ENCODE peak calls at places on chromosomes 11 and 22, in six cellular contexts. One of them, this sample, is unnamed.

GRCh38 chr11:128563942-128564641 is 23.3 kb downstream of the ETS1 start:
- DNase-seq in chondrocyte: no peak
- DNase-seq in nephron progenitor cell: no peak
- DNase-seq in GM12865: no peak
- DNase-seq in right atrium auricular region: no peak
- DNase-seq in hepatic stellate cell: no peak
- DNase-seq in this sample: no peak

GRCh38 chr11:33025339-33025722 is 9.7 kb downstream of the DEPDC7 start:
- DNase-seq in right atrium auricular region: no peak
- DNase-seq in nephron progenitor cell: no peak
- DNase-seq in hepatic stellate cell: no peak
- DNase-seq in chondrocyte: no peak
- DNase-seq in GM12865: no peak
- DNase-seq in this sample: no peak

GRCh38 chr22:46538816-46539163 is 1.4 kb upstream of the CELSR1 start:
- DNase-seq in hepatic stellate cell: peak
- DNase-seq in chondrocyte: no peak
- DNase-seq in GM12865: no peak
- DNase-seq in right atrium auricular region: no peak
- DNase-seq in nephron progenitor cell: no peak
- DNase-seq in this sample: peak

GRCh38 chr22:41223535-41223934 is 17.2 kb downstream of the CHADL start:
- DNase-seq in hepatic stellate cell: no peak
- DNase-seq in nephron progenitor cell: no peak
- DNase-seq in GM12865: no peak
- DNase-seq in right atrium auricular region: no peak
- DNase-seq in chondrocyte: no peak
- DNase-seq in this sample: no peak

GRCh38 chr11:71558996-71559395 is 6.4 kb upstream of the KRTAP5-10 start:
- DNase-seq in GM12865: no peak
- DNase-seq in chondrocyte: no peak
- DNase-seq in right atrium auricular region: no peak
- DNase-seq in nephron progenitor cell: no peak
- DNase-seq in hepatic stellate cell: no peak
- DNase-seq in this sample: no peak

GRCh38 chr11:798093-798713 is at the start of gene SLC25A22:
- DNase-seq in right atrium auricular region: no peak
- DNase-seq in nephron progenitor cell: peak
- DNase-seq in chondrocyte: no peak
- DNase-seq in GM12865: peak
- DNase-seq in hepatic stellate cell: peak
- DNase-seq in this sample: peak

GRCh38 chr11:6737872-6738466 is 33.8 kb downstream of the OR2AG2 start:
- DNase-seq in chondrocyte: no peak
- DNase-seq in right atrium auricular region: no peak
- DNase-seq in GM12865: peak
- DNase-seq in nephron progenitor cell: peak
- DNase-seq in hepatic stellate cell: peak
- DNase-seq in this sample: peak

GRCh38 chr11:99968336-99968735 is 718.8 kb upstream of the ARHGAP42 start:
- DNase-seq in chondrocyte: no peak
- DNase-seq in hepatic stellate cell: no peak
- DNase-seq in right atrium auricular region: no peak
- DNase-seq in nephron progenitor cell: no peak
- DNase-seq in GM12865: no peak
- DNase-seq in this sample: no peak

GRCh38 chr11:63491614-63492372 is 826 bp upstream of the PLAAT5 start:
- DNase-seq in nephron progenitor cell: no peak
- DNase-seq in chondrocyte: no peak
- DNase-seq in GM12865: peak
- DNase-seq in hepatic stellate cell: no peak
- DNase-seq in right atrium auricular region: no peak
- DNase-seq in this sample: peak

GRCh38 chr22:42837556-42837955 is 19.5 kb downstream of the ARFGAP3 start:
- DNase-seq in chondrocyte: no peak
- DNase-seq in right atrium auricular region: peak
- DNase-seq in hepatic stellate cell: no peak
- DNase-seq in GM12865: no peak
- DNase-seq in nephron progenitor cell: no peak
- DNase-seq in this sample: no peak

GRCh38 chr11:65236194-65237059 is 25.3 kb upstream of the POLA2 start:
- DNase-seq in right atrium auricular region: no peak
- DNase-seq in nephron progenitor cell: no peak
- DNase-seq in chondrocyte: peak
- DNase-seq in hepatic stellate cell: no peak
- DNase-seq in GM12865: no peak
- DNase-seq in this sample: no peak

GRCh38 chr22:33405194-33405593 is 347.0 kb upstream of the SYN3 start:
- DNase-seq in chondrocyte: no peak
- DNase-seq in nephron progenitor cell: no peak
- DNase-seq in GM12865: no peak
- DNase-seq in hepatic stellate cell: no peak
- DNase-seq in right atrium auricular region: no peak
- DNase-seq in this sample: peak

GRCh38 chr11:118211006-118211405 is 13.8 kb downstream of the JAML start:
- DNase-seq in GM12865: no peak
- DNase-seq in chondrocyte: no peak
- DNase-seq in nephron progenitor cell: no peak
- DNase-seq in hepatic stellate cell: no peak
- DNase-seq in right atrium auricular region: no peak
- DNase-seq in this sample: peak

GRCh38 chr11:126072821-126073594 is 10.3 kb upstream of the CDON start:
- DNase-seq in hepatic stellate cell: no peak
- DNase-seq in nephron progenitor cell: no peak
- DNase-seq in GM12865: no peak
- DNase-seq in right atrium auricular region: no peak
- DNase-seq in chondrocyte: no peak
- DNase-seq in this sample: peak

GRCh38 chr11:131129474-131129873 is 213.2 kb upstream of the SNX19 start:
- DNase-seq in chondrocyte: no peak
- DNase-seq in hepatic stellate cell: no peak
- DNase-seq in nephron progenitor cell: no peak
- DNase-seq in GM12865: no peak
- DNase-seq in right atrium auricular region: no peak
- DNase-seq in this sample: no peak